ENCODE peak calls at places on chromosomes 4 and X, in ten cellular contexts. One of them, this sample, is unnamed.

GRCh38 chr4:56086561-56086960 is 137.8 kb downstream of the CEP135 start:
- DNase-seq in HFF-Myc: no peak
- DNase-seq in body of pancreas: no peak
- DNase-seq in esophagus squamous epithelium: no peak
- DNase-seq in spleen: no peak
- DNase-seq in CD4-positive, alpha-beta T cell: no peak
- DNase-seq in CD8-positive, alpha-beta T cell: no peak
- DNase-seq in OCI-LY7: no peak
- DNase-seq in H1: no peak
- DNase-seq in lower lobe of right lung: no peak
- DNase-seq in this sample: no peak

GRCh38 chrX:118839334-118839958 is 15.8 kb downstream of the ZCCHC12 start:
- DNase-seq in HFF-Myc: no peak
- DNase-seq in body of pancreas: peak; percentile 75
- DNase-seq in esophagus squamous epithelium: no peak
- DNase-seq in spleen: peak; percentile 90
- DNase-seq in CD4-positive, alpha-beta T cell: peak; percentile 16
- DNase-seq in CD8-positive, alpha-beta T cell: peak; percentile 40
- DNase-seq in OCI-LY7: no peak
- DNase-seq in H1: peak; percentile 93
- DNase-seq in lower lobe of right lung: peak; percentile 84
- DNase-seq in this sample: no peak

GRCh38 chrX:154332561-154332960 is 37.0 kb downstream of the TKTL1 start:
- DNase-seq in HFF-Myc: no peak
- DNase-seq in body of pancreas: no peak
- DNase-seq in esophagus squamous epithelium: no peak
- DNase-seq in spleen: peak; percentile 69
- DNase-seq in CD4-positive, alpha-beta T cell: no peak
- DNase-seq in CD8-positive, alpha-beta T cell: no peak
- DNase-seq in OCI-LY7: no peak
- DNase-seq in H1: no peak
- DNase-seq in lower lobe of right lung: no peak
- DNase-seq in this sample: peak; percentile 92

GRCh38 chr4:181569553-181569952 is 673.6 kb upstream of the TENM3 start:
- DNase-seq in HFF-Myc: no peak
- DNase-seq in body of pancreas: no peak
- DNase-seq in esophagus squamous epithelium: no peak
- DNase-seq in spleen: no peak
- DNase-seq in CD4-positive, alpha-beta T cell: no peak
- DNase-seq in CD8-positive, alpha-beta T cell: no peak
- DNase-seq in OCI-LY7: peak; percentile 26
- DNase-seq in H1: no peak
- DNase-seq in lower lobe of right lung: no peak
- DNase-seq in this sample: no peak

GRCh38 chr4:38509551-38509950 is 154.4 kb upstream of the KLF3 start:
- DNase-seq in HFF-Myc: no peak
- DNase-seq in body of pancreas: no peak
- DNase-seq in esophagus squamous epithelium: no peak
- DNase-seq in spleen: no peak
- DNase-seq in CD4-positive, alpha-beta T cell: no peak
- DNase-seq in CD8-positive, alpha-beta T cell: peak; percentile 43
- DNase-seq in OCI-LY7: no peak
- DNase-seq in H1: no peak
- DNase-seq in lower lobe of right lung: no peak
- DNase-seq in this sample: no peak

GRCh38 chrX:65926095-65927019 is 113.5 kb downstream of the VSIG4 start:
- DNase-seq in HFF-Myc: no peak
- DNase-seq in body of pancreas: no peak
- DNase-seq in esophagus squamous epithelium: no peak
- DNase-seq in spleen: peak; percentile 78
- DNase-seq in CD4-positive, alpha-beta T cell: peak; percentile 2
- DNase-seq in CD8-positive, alpha-beta T cell: no peak
- DNase-seq in OCI-LY7: peak; percentile 17
- DNase-seq in H1: no peak
- DNase-seq in lower lobe of right lung: no peak
- DNase-seq in this sample: no peak

GRCh38 chrX:117743469-117744251 is 372.9 kb downstream of the KLHL13 start:
- DNase-seq in HFF-Myc: no peak
- DNase-seq in body of pancreas: peak; percentile 39
- DNase-seq in esophagus squamous epithelium: no peak
- DNase-seq in spleen: no peak
- DNase-seq in CD4-positive, alpha-beta T cell: no peak
- DNase-seq in CD8-positive, alpha-beta T cell: no peak
- DNase-seq in OCI-LY7: peak; percentile 1
- DNase-seq in H1: no peak
- DNase-seq in lower lobe of right lung: no peak
- DNase-seq in this sample: no peak

GRCh38 chrX:3728454-3728853 is 15.0 kb upstream of the PRKX start:
- DNase-seq in HFF-Myc: no peak
- DNase-seq in body of pancreas: no peak
- DNase-seq in esophagus squamous epithelium: no peak
- DNase-seq in spleen: no peak
- DNase-seq in CD4-positive, alpha-beta T cell: no peak
- DNase-seq in CD8-positive, alpha-beta T cell: no peak
- DNase-seq in OCI-LY7: no peak
- DNase-seq in H1: no peak
- DNase-seq in lower lobe of right lung: no peak
- DNase-seq in this sample: no peak

GRCh38 chr4:177728361-177729152 is 286.3 kb upstream of the AGA start:
- DNase-seq in HFF-Myc: no peak
- DNase-seq in body of pancreas: no peak
- DNase-seq in esophagus squamous epithelium: no peak
- DNase-seq in spleen: no peak
- DNase-seq in CD4-positive, alpha-beta T cell: no peak
- DNase-seq in CD8-positive, alpha-beta T cell: no peak
- DNase-seq in OCI-LY7: no peak
- DNase-seq in H1: no peak
- DNase-seq in lower lobe of right lung: no peak
- DNase-seq in this sample: no peak

GRCh38 chr4:52869196-52869595 is 7.1 kb downstream of the RASL11B start:
- DNase-seq in HFF-Myc: peak; percentile 36
- DNase-seq in body of pancreas: no peak
- DNase-seq in esophagus squamous epithelium: no peak
- DNase-seq in spleen: no peak
- DNase-seq in CD4-positive, alpha-beta T cell: no peak
- DNase-seq in CD8-positive, alpha-beta T cell: no peak
- DNase-seq in OCI-LY7: no peak
- DNase-seq in H1: no peak
- DNase-seq in lower lobe of right lung: no peak
- DNase-seq in this sample: no peak

GRCh38 chr4:98685225-98686045 is 27.0 kb upstream of the TSPAN5 start:
- DNase-seq in HFF-Myc: no peak
- DNase-seq in body of pancreas: no peak
- DNase-seq in esophagus squamous epithelium: no peak
- DNase-seq in spleen: no peak
- DNase-seq in CD4-positive, alpha-beta T cell: no peak
- DNase-seq in CD8-positive, alpha-beta T cell: no peak
- DNase-seq in OCI-LY7: no peak
- DNase-seq in H1: no peak
- DNase-seq in lower lobe of right lung: no peak
- DNase-seq in this sample: no peak

GRCh38 chrX:41491267-41492004 is 44.3 kb downstream of the NYX start:
- DNase-seq in HFF-Myc: peak; percentile 41
- DNase-seq in body of pancreas: no peak
- DNase-seq in esophagus squamous epithelium: no peak
- DNase-seq in spleen: no peak
- DNase-seq in CD4-positive, alpha-beta T cell: no peak
- DNase-seq in CD8-positive, alpha-beta T cell: no peak
- DNase-seq in OCI-LY7: no peak
- DNase-seq in H1: no peak
- DNase-seq in lower lobe of right lung: no peak
- DNase-seq in this sample: no peak

GRCh38 chrX:20527458-20528099 is 260.9 kb upstream of the RPS6KA3 start:
- DNase-seq in HFF-Myc: no peak
- DNase-seq in body of pancreas: no peak
- DNase-seq in esophagus squamous epithelium: no peak
- DNase-seq in spleen: no peak
- DNase-seq in CD4-positive, alpha-beta T cell: no peak
- DNase-seq in CD8-positive, alpha-beta T cell: no peak
- DNase-seq in OCI-LY7: peak; percentile 28
- DNase-seq in H1: no peak
- DNase-seq in lower lobe of right lung: no peak
- DNase-seq in this sample: no peak

GRCh38 chr4:31365006-31365690 is 645.0 kb downstream of the PCDH7 start:
- DNase-seq in HFF-Myc: no peak
- DNase-seq in body of pancreas: no peak
- DNase-seq in esophagus squamous epithelium: no peak
- DNase-seq in spleen: no peak
- DNase-seq in CD4-positive, alpha-beta T cell: no peak
- DNase-seq in CD8-positive, alpha-beta T cell: no peak
- DNase-seq in OCI-LY7: no peak
- DNase-seq in H1: no peak
- DNase-seq in lower lobe of right lung: no peak
- DNase-seq in this sample: no peak

GRCh38 chr4:102787096-102787867 is 26.5 kb upstream of the MANBA start:
- DNase-seq in HFF-Myc: peak; percentile 16
- DNase-seq in body of pancreas: no peak
- DNase-seq in esophagus squamous epithelium: no peak
- DNase-seq in spleen: no peak
- DNase-seq in CD4-positive, alpha-beta T cell: no peak
- DNase-seq in CD8-positive, alpha-beta T cell: no peak
- DNase-seq in OCI-LY7: no peak
- DNase-seq in H1: no peak
- DNase-seq in lower lobe of right lung: no peak
- DNase-seq in this sample: no peak

GRCh38 chrX:78029663-78030062 is 60.2 kb upstream of the PGAM4 start:
- DNase-seq in HFF-Myc: no peak
- DNase-seq in body of pancreas: peak; percentile 28
- DNase-seq in esophagus squamous epithelium: no peak
- DNase-seq in spleen: no peak
- DNase-seq in CD4-positive, alpha-beta T cell: no peak
- DNase-seq in CD8-positive, alpha-beta T cell: no peak
- DNase-seq in OCI-LY7: peak; percentile 45
- DNase-seq in H1: no peak
- DNase-seq in lower lobe of right lung: no peak
- DNase-seq in this sample: no peak

GRCh38 chr4:6298035-6298434 is 28.4 kb downstream of the WFS1 start:
- DNase-seq in HFF-Myc: no peak
- DNase-seq in body of pancreas: no peak
- DNase-seq in esophagus squamous epithelium: no peak
- DNase-seq in spleen: no peak
- DNase-seq in CD4-positive, alpha-beta T cell: no peak
- DNase-seq in CD8-positive, alpha-beta T cell: no peak
- DNase-seq in OCI-LY7: no peak
- DNase-seq in H1: no peak
- DNase-seq in lower lobe of right lung: no peak
- DNase-seq in this sample: no peak

GRCh38 chrX:119708936-119709335 is 16.0 kb upstream of the SEPTIN6 start:
- DNase-seq in HFF-Myc: no peak
- DNase-seq in body of pancreas: no peak
- DNase-seq in esophagus squamous epithelium: no peak
- DNase-seq in spleen: no peak
- DNase-seq in CD4-positive, alpha-beta T cell: no peak
- DNase-seq in CD8-positive, alpha-beta T cell: no peak
- DNase-seq in OCI-LY7: no peak
- DNase-seq in H1: no peak
- DNase-seq in lower lobe of right lung: no peak
- DNase-seq in this sample: no peak

GRCh38 chr4:76784237-76784636 is 113.7 kb downstream of the SOWAHB start:
- DNase-seq in HFF-Myc: no peak
- DNase-seq in body of pancreas: no peak
- DNase-seq in esophagus squamous epithelium: no peak
- DNase-seq in spleen: no peak
- DNase-seq in CD4-positive, alpha-beta T cell: no peak
- DNase-seq in CD8-positive, alpha-beta T cell: no peak
- DNase-seq in OCI-LY7: no peak
- DNase-seq in H1: no peak
- DNase-seq in lower lobe of right lung: no peak
- DNase-seq in this sample: no peak
- TF ChIP-seq CTCF in HFF-Myc: peak; percentile 46
- TF ChIP-seq CTCF in body of pancreas: no peak
- TF ChIP-seq CTCF in esophagus squamous epithelium: no peak
- TF ChIP-seq CTCF in spleen: no peak
- TF ChIP-seq CTCF in CD4-positive, alpha-beta T cell: no peak
- TF ChIP-seq CTCF in CD8-positive, alpha-beta T cell: no peak
- TF ChIP-seq CTCF in OCI-LY7: peak; percentile 44
- TF ChIP-seq CTCF in H1: peak; percentile 47
- TF ChIP-seq CTCF in lower lobe of right lung: no peak
- TF ChIP-seq CTCF in this sample: peak; percentile 46

GRCh38 chrX:31280580-31280979 is 208.7 kb upstream of the FTHL17 start:
- DNase-seq in HFF-Myc: no peak
- DNase-seq in body of pancreas: no peak
- DNase-seq in esophagus squamous epithelium: no peak
- DNase-seq in spleen: no peak
- DNase-seq in CD4-positive, alpha-beta T cell: no peak
- DNase-seq in CD8-positive, alpha-beta T cell: no peak
- DNase-seq in OCI-LY7: no peak
- DNase-seq in H1: no peak
- DNase-seq in lower lobe of right lung: no peak
- DNase-seq in this sample: no peak

DNA sequence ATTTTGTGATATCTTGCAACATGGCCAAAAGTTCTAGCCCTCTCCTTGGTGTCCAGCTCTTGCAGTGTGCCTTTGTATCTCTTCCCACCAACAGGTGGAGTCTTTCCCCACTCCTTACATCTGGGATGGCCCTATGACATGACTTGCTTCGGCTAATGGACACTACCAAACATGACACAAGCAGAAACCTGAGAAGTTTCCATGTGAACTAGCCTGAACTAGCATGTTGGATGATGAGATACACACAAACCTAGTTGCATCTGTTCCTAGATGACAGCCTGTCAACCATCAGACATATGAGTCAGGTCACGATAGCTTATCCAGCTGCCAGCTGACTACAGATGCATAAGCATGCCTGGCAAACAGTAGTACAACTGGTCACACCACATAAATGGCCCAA is 207.5 kb upstream of the FTHL17 start:
- DNase-seq in HFF-Myc: peak; percentile 6
- DNase-seq in body of pancreas: no peak
- DNase-seq in esophagus squamous epithelium: no peak
- DNase-seq in spleen: no peak
- DNase-seq in CD4-positive, alpha-beta T cell: no peak
- DNase-seq in CD8-positive, alpha-beta T cell: no peak
- DNase-seq in OCI-LY7: no peak
- DNase-seq in H1: no peak
- DNase-seq in lower lobe of right lung: no peak
- DNase-seq in this sample: no peak
- TF ChIP-seq CTCF in HFF-Myc: peak; percentile 44
- TF ChIP-seq CTCF in body of pancreas: no peak
- TF ChIP-seq CTCF in esophagus squamous epithelium: no peak
- TF ChIP-seq CTCF in spleen: no peak
- TF ChIP-seq CTCF in CD4-positive, alpha-beta T cell: no peak
- TF ChIP-seq CTCF in CD8-positive, alpha-beta T cell: no peak
- TF ChIP-seq CTCF in OCI-LY7: peak; percentile 42
- TF ChIP-seq CTCF in H1: peak; percentile 15
- TF ChIP-seq CTCF in lower lobe of right lung: no peak
- TF ChIP-seq CTCF in this sample: peak; percentile 59

GRCh38 chr4:28462766-28463165 is 1602.1 kb downstream of the STIM2 start:
- DNase-seq in HFF-Myc: no peak
- DNase-seq in body of pancreas: no peak
- DNase-seq in esophagus squamous epithelium: no peak
- DNase-seq in spleen: no peak
- DNase-seq in CD4-positive, alpha-beta T cell: no peak
- DNase-seq in CD8-positive, alpha-beta T cell: no peak
- DNase-seq in OCI-LY7: no peak
- DNase-seq in H1: no peak
- DNase-seq in lower lobe of right lung: no peak
- DNase-seq in this sample: no peak
- TF ChIP-seq CTCF in HFF-Myc: no peak
- TF ChIP-seq CTCF in body of pancreas: no peak
- TF ChIP-seq CTCF in esophagus squamous epithelium: no peak
- TF ChIP-seq CTCF in spleen: no peak
- TF ChIP-seq CTCF in CD4-positive, alpha-beta T cell: no peak
- TF ChIP-seq CTCF in CD8-positive, alpha-beta T cell: no peak
- TF ChIP-seq CTCF in OCI-LY7: no peak
- TF ChIP-seq CTCF in H1: no peak
- TF ChIP-seq CTCF in lower lobe of right lung: no peak
- TF ChIP-seq CTCF in this sample: peak; percentile 30

GRCh38 chr4:112418092-112418491 is 97.9 kb downstream of the NEUROG2 start:
- DNase-seq in HFF-Myc: no peak
- DNase-seq in body of pancreas: no peak
- DNase-seq in esophagus squamous epithelium: no peak
- DNase-seq in spleen: no peak
- DNase-seq in CD4-positive, alpha-beta T cell: no peak
- DNase-seq in CD8-positive, alpha-beta T cell: no peak
- DNase-seq in OCI-LY7: no peak
- DNase-seq in H1: peak; percentile 84
- DNase-seq in lower lobe of right lung: no peak
- DNase-seq in this sample: no peak
- TF ChIP-seq CTCF in HFF-Myc: peak; percentile 24
- TF ChIP-seq CTCF in body of pancreas: no peak
- TF ChIP-seq CTCF in esophagus squamous epithelium: no peak
- TF ChIP-seq CTCF in spleen: no peak
- TF ChIP-seq CTCF in CD4-positive, alpha-beta T cell: no peak
- TF ChIP-seq CTCF in CD8-positive, alpha-beta T cell: no peak
- TF ChIP-seq CTCF in OCI-LY7: peak; percentile 32
- TF ChIP-seq CTCF in H1: peak; percentile 76
- TF ChIP-seq CTCF in lower lobe of right lung: no peak
- TF ChIP-seq CTCF in this sample: no peak

This sample was measured in chondrocyte.